ENCODE peak calls at places on chromosome 1, in eight cellular contexts. Y, X, O, R, N, F, S and D are unnamed samples.

GRCh38 chr1:230123280-230124186 is 56.5 kb downstream of the GALNT2 start:
- DNase-seq in Y (peak), X (no peak), O (no peak), R (no peak), N (no peak), F (no peak), S (no peak), D (no peak)

GRCh38 chr1:182616130-182617074 is 12.2 kb upstream of the RGS16 start:
- DNase-seq in Y (peak), X (peak), O (peak), R (peak), N (no peak), F (no peak), S (peak), D (peak)

GRCh38 chr1:82783025-82783424 is 982.3 kb downstream of the ADGRL2 start:
- DNase-seq in Y (no peak), X (no peak), O (no peak), R (no peak), N (no peak), F (no peak), S (no peak), D (no peak)

GRCh38 chr1:72184099-72184695 is 98.1 kb downstream of the NEGR1 start:
- DNase-seq in Y (no peak), X (no peak), O (no peak), R (no peak), N (no peak), F (no peak), S (no peak), D (no peak)

GRCh38 chr1:109392788-109393580 is 4.7 kb downstream of the SORT1 start:
- DNase-seq in Y (no peak), X (peak), O (no peak), R (no peak), N (peak), F (no peak), S (peak), D (peak)

GRCh38 chr1:220217383-220217988 is 54.8 kb downstream of the RAB3GAP2 start:
- DNase-seq in Y (no peak), X (no peak), O (no peak), R (no peak), N (no peak), F (no peak), S (peak), D (peak)

GRCh38 chr1:79235221-79236002 is 228.9 kb upstream of the ADGRL4 start:
- DNase-seq in Y (no peak), X (no peak), O (no peak), R (no peak), N (no peak), F (no peak), S (no peak), D (no peak)

GRCh38 chr1:52798331-52798730 is 44.2 kb upstream of the ZYG11A start:
- DNase-seq in Y (no peak), X (no peak), O (no peak), R (no peak), N (peak), F (no peak), S (no peak), D (no peak)

GRCh38 chr1:210129092-210129491 is 103.5 kb upstream of the SERTAD4 start:
- DNase-seq in Y (no peak), X (no peak), O (no peak), R (no peak), N (no peak), F (no peak), S (no peak), D (no peak)

GRCh38 chr1:150148834-150149489 is 754 bp upstream of the PLEKHO1 start:
- DNase-seq in Y (no peak), X (no peak), O (no peak), R (no peak), N (no peak), F (no peak), S (peak), D (no peak)